ENCODE peak calls at places on chromosomes 3 and 15, in six cellular contexts. D is HCT116, N is PC-3, T is neural progenitor cell, A is hepatocyte, Q is OCI-LY7. F is an unnamed sample. For H3K4me1, the result is how much of the 10 kb centered on the place peaks cover.

GRCh38 chr3:143529018-143529478 is 319.2 kb downstream of the SLC9A9 start:
- DNase-seq in D (no peak), N (no peak), T (no peak), A (no peak), Q (no peak), F (no peak)

GRCh38 chr3:4271834-4272233 is 31.3 kb upstream of the SETMAR start:
- DNase-seq in D (peak), N (peak), T (peak), A (peak), Q (peak), F (peak)

GRCh38 chr3:49339593-49339946 is 283 bp downstream of the USP4 start:
- DNase-seq in D (no peak), N (no peak), T (peak), A (peak), Q (no peak), F (peak)

GRCh38 chr15:81256916-81257315 is 60.2 kb downstream of the IL16 start:
- DNase-seq in D (peak), N (peak), T (peak), A (peak), Q (no peak), F (peak)

GRCh38 chr3:37492977-37493471 is 318.6 kb upstream of the LRRFIP2 start:
- DNase-seq in D (no peak), N (no peak), T (no peak), A (no peak), Q (no peak), F (no peak)

GRCh38 chr15:94607176-94607654 is 375.9 kb downstream of the MCTP2 start:
- DNase-seq in D (no peak), N (no peak), T (no peak), A (no peak), Q (peak), F (no peak)

GRCh38 chr3:83523470-83524073 is 1435.2 kb upstream of the CADM2 start:
- DNase-seq in D (no peak), N (peak), T (peak), A (peak), Q (peak), F (peak)

GRCh38 chr3:10770547-10770946 is 45.5 kb upstream of the SLC6A11 start:
- DNase-seq in D (no peak), N (no peak), T (no peak), A (no peak), Q (no peak), F (no peak)

GRCh38 chr3:126857928-126858327 is 125.0 kb upstream of the PLXNA1 start:
- DNase-seq in D (no peak), N (no peak), T (no peak), A (no peak), Q (no peak), F (no peak)

GRCh38 chr15:66293419-66294156 is at the start of gene DIS3L:
- DNase-seq in D (no peak), N (peak), T (peak), A (peak), Q (peak), F (peak)

GRCh38 chr3:168183774-168184173 is 88.0 kb upstream of the GOLIM4 start:
- DNase-seq in D (no peak), N (no peak), T (no peak), A (no peak), Q (no peak), F (no peak)

GRCh38 chr15:60798821-60799220 is 319.9 kb upstream of the ICE2 start:
- DNase-seq in D (no peak), N (no peak), T (no peak), A (peak), Q (no peak), F (no peak)

GRCh38 chr15:101162701-101163483 is 89.0 kb downstream of the CHSY1 start:
- DNase-seq in D (no peak), N (no peak), T (no peak), A (peak), Q (no peak), F (no peak)

GRCh38 chr15:83066034-83066760 is 855 bp downstream of the BTBD1 start:
- DNase-seq in D (no peak), N (peak), T (peak), A (no peak), Q (peak), F (no peak)

GRCh38 chr3:48514431-48515227 is 10.7 kb upstream of the SHISA5 start:
- DNase-seq in D (no peak), N (no peak), T (no peak), A (no peak), Q (peak), F (no peak)

GRCh38 chr3:67000006-67000405 is 1.9 kb downstream of the KBTBD8 start:
- DNase-seq in D (no peak), N (peak), T (no peak), A (no peak), Q (peak), F (no peak)

GRCh38 chr3:139530717-139531116 is 8.8 kb downstream of the RBP1 start:
- DNase-seq in D (no peak), N (no peak), T (no peak), A (no peak), Q (no peak), F (no peak)

GRCh38 chr3:20097015-20097414 is 56.8 kb downstream of the KAT2B start:
- DNase-seq in D (no peak), N (no peak), T (no peak), A (no peak), Q (no peak), F (no peak)

GRCh38 chr15:62242999-62243398 is 77.9 kb upstream of the C2CD4B start:
- DNase-seq in D (no peak), N (no peak), T (no peak), A (no peak), Q (no peak), F (no peak)

GRCh38 chr3:13012228-13012691 is 61.0 kb downstream of the IQSEC1 start:
- DNase-seq in D (no peak), N (no peak), T (no peak), A (no peak), Q (peak), F (no peak)

GRCh38 chr15:92645051-92645631 is 10.4 kb downstream of the FAM174B start:
- DNase-seq in D (no peak), N (peak), T (no peak), A (no peak), Q (no peak), F (no peak)

GRCh38 chr15:96728591-96728990 is 398.1 kb downstream of the NR2F2 start:
- DNase-seq in D (no peak), N (no peak), T (peak), A (no peak), Q (no peak), F (no peak)

GRCh38 chr3:112303811-112304325 is 9.9 kb upstream of the SLC9C1 start:
- DNase-seq in D (no peak), N (no peak), T (peak), A (peak), Q (peak), F (peak)

GRCh38 chr3:99700637-99701268 is 62.4 kb downstream of the COL8A1 start:
- DNase-seq in D (no peak), N (no peak), T (no peak), A (no peak), Q (no peak), F (no peak)

GRCh38 chr3:129605593-129606521 is 619 bp downstream of the PLXND1 start:
- DNase-seq in D (no peak), N (peak), T (peak), A (peak), Q (peak), F (no peak)

GRCh38 chr3:111237906-111238305 is 166.3 kb downstream of the NECTIN3 start:
- DNase-seq in D (no peak), N (peak), T (no peak), A (no peak), Q (no peak), F (no peak)

GRCh38 chr3:48400824-48401433 is 28.9 kb downstream of the FBXW12 start:
- DNase-seq in D (peak), N (peak), T (peak), A (peak), Q (peak), F (peak)

GRCh38 chr3:69231929-69232437 is 109.6 kb upstream of the LMOD3 start:
- DNase-seq in D (no peak), N (peak), T (no peak), A (peak), Q (no peak), F (no peak)

GRCh38 chr15:74134387-74135027 is 4.1 kb downstream of the ISLR2 start:
- DNase-seq in D (no peak), N (no peak), T (peak), A (peak), Q (no peak), F (peak)

GRCh38 chr3:50352762-50353161 is 2.1 kb downstream of the CYB561D2 start:
- DNase-seq in D (no peak), N (peak), T (no peak), A (no peak), Q (no peak), F (no peak)

GRCh38 chr3:122679085-122679466 is 1.6 kb upstream of the PARP14 start:
- DNase-seq in D (peak), N (peak), T (peak), A (peak), Q (peak), F (peak)

GRCh38 chr15:78195735-78196201 is 38.6 kb downstream of the ACSBG1 start:
- DNase-seq in D (no peak), N (peak), T (peak), A (peak), Q (peak), F (peak)

GRCh38 chr3:118577055-118577759 is 457.4 kb downstream of the IGSF11 start:
- DNase-seq in D (no peak), N (no peak), T (no peak), A (peak), Q (no peak), F (no peak)
- TF ChIP-seq EZH2phosphoT487 in D (no peak), N (no peak), T (no peak), A (no peak), Q (no peak), F (no peak)

DNA sequence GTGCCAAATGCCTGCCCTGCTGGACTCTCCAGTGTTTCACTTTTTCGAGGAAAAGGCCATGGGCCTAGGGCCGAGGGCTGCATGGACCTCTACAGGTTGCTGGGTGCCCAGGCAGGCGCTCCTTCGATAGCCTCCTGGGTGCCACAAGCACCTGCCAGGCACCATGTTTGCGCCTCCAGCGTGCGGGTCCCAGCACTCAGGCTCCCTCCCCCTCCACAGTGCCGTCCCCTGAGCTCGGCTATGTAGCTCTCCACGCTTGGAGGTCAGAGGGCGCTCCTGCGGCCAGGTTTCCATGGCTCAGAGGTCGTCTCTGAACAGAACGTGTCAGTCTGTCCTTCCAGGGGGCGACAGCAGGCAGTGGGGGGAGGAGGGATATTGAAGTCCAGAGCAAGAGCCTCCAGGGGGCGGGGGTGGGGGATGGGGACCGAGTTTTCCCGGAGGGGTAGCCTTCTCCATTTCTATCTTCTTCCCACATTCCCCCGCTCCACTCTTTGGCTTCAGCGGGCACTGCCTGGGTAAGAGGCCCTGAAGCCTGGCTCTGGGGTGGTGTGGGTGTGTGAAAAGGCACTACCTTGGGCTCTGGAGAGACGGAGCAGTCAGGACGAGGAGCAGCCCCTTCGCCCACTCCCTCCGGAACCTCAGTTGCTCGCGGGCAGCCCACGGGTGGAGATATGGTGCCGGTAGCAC is 3.6 kb downstream of the ONECUT1 start:
- DNase-seq in D (no peak), N (no peak), T (peak), A (no peak), Q (no peak), F (peak)
- H3K4me1 ChIP-seq in D (under half), N (under half), T (under half), A (under half), Q (under half), F (under half)

GRCh38 chr3:82506204-82506603 is 744.8 kb upstream of the GBE1 start:
- DNase-seq in D (no peak), N (no peak), T (no peak), A (no peak), Q (no peak), F (no peak)

GRCh38 chr3:82509951-82510603 is 748.6 kb upstream of the GBE1 start:
- DNase-seq in D (no peak), N (no peak), T (no peak), A (no peak), Q (no peak), F (no peak)

GRCh38 chr3:82509106-82509842 is 747.8 kb upstream of the GBE1 start:
- DNase-seq in D (no peak), N (no peak), T (no peak), A (no peak), Q (no peak), F (no peak)

DNA sequence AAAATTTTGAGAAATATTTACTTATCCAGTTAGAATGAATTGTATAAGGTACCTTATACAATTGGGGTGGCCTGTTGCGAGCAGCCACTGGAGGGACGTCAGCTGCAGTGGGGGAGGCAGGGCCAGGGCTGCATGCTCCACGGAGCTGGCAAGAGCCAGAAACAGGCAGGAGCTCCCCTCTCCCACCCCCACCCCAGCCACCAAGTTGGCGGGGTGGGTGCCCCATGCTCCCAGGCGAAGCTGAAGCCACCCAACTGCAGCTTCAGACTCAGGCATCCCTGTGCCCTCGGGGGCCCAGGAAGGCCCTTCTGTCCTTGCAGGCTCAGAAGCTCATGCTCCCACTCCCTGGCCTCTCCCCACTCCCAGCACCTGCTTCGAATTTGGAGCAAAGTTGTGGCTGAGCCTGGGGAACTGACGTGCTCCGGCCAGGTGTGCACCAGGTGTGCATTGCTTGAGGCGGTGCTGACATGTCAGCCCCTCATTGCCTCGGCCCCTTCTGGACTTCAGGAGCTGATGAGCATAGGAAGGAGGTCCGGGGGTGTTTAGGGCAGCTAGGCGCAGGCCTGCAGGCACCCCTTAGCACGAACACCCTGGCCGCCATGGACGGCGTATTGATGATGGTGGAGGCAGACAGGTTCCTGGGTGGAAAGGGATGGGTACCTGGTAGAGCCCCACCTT is 743.8 kb upstream of the GBE1 start:
- DNase-seq in D (no peak), N (no peak), T (no peak), A (no peak), Q (no peak), F (no peak)
- H2AFZ ChIP-seq in D (no peak), N (no peak), T (no peak), A (no peak), Q (no peak), F (no peak)

DNA sequence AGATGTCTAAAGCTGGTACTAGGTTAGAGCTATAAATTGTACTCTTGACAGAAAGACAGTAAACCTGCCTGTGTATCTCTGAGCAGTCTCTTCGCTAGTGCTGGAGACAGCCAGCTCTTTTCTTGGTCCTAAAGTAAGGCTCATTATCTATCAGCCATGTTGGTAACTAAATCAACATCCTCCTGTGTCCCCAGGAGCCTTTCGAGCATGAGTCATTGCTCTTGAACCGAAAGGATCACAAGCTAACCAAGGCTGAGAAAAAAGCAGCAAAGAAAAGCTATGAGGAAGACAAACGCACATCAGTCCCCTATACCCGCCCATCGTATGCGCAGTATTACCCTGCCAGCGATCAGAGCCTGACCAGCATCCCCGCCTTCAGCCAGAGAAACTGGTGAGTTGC is 25.0 kb upstream of the TEX264 start:
- DNase-seq in D (no peak), N (no peak), T (no peak), A (no peak), Q (no peak), F (no peak)
- TF ChIP-seq EZH2phosphoT487 in D (no peak), N (no peak), T (no peak), A (no peak), Q (no peak), F (no peak)